ENCODE peak calls at places on chromosomes 5 and 9, in ten cellular contexts. X, H, Z, F, K, V, L, Q, W and Y are unnamed samples.

GRCh38 chr5:6730407-6730806 is 17.2 kb downstream of the TENT4A start:
- DNase-seq in Q (peak; percentile 54), K (no peak), X (peak; percentile 42), H (no peak), F (no peak), L (no peak), V (no peak), Z (no peak), W (no peak), Y (no peak)

GRCh38 chr9:133340256-133340655 is 4.3 kb upstream of the SURF6 start:
- DNase-seq in V (no peak), F (no peak), Q (no peak), W (no peak), K (no peak), X (no peak), Z (no peak), L (no peak), H (no peak), Y (no peak)

GRCh38 chr5:82272957-82273356 is 5.2 kb downstream of the RPS23 start:
- DNase-seq in F (no peak), W (no peak), H (no peak), L (no peak), V (no peak), Z (no peak), K (peak; percentile 21), Q (peak; percentile 65), X (no peak), Y (no peak)

GRCh38 chr9:124735121-124735520 is 36.0 kb downstream of the NR6A1 start:
- DNase-seq in H (no peak), Z (no peak), V (no peak), X (no peak), K (no peak), W (peak; percentile 67), Q (no peak), L (no peak), F (no peak), Y (no peak)

GRCh38 chr5:65394078-65394477 is 87.6 kb downstream of the ADAMTS6 start:
- DNase-seq in Z (no peak), X (no peak), F (peak; percentile 2), V (peak; percentile 89), K (peak; percentile 67), W (peak; percentile 21), H (peak; percentile 6), L (no peak), Q (no peak), Y (no peak)

GRCh38 chr5:113123563-113123962 is 147.0 kb downstream of the DCP2 start:
- DNase-seq in L (no peak), V (no peak), F (peak; percentile 29), H (no peak), K (no peak), Z (no peak), W (no peak), X (no peak), Q (peak; percentile 37), Y (no peak)

GRCh38 chr9:34176089-34176488 is 2.8 kb upstream of the UBAP1 start:
- DNase-seq in W (peak; percentile 93), Z (no peak), L (no peak), K (no peak), F (no peak), Q (no peak), X (no peak), V (no peak), H (no peak), Y (no peak)

GRCh38 chr5:133421394-133421793 is 190.9 kb downstream of the FSTL4 start:
- DNase-seq in F (peak; percentile 36), V (no peak), Z (no peak), H (no peak), Q (peak; percentile 69), L (no peak), W (no peak), K (no peak), X (no peak), Y (no peak)

GRCh38 chr9:104276709-104277245 is 182.7 kb downstream of the SMC2 start:
- DNase-seq in Z (no peak), V (no peak), K (no peak), L (no peak), Q (no peak), W (peak; percentile 58), X (no peak), F (no peak), H (no peak), Y (no peak)

GRCh38 chr5:111892949-111893348 is 136.0 kb upstream of the NREP start:
- DNase-seq in W (no peak), X (no peak), K (no peak), Z (no peak), F (no peak), Q (no peak), L (no peak), V (no peak), H (no peak), Y (no peak)

GRCh38 chr5:34585601-34586104 is 70.5 kb upstream of the RAI14 start:
- DNase-seq in Q (no peak), Z (no peak), F (peak; percentile 97), X (peak; percentile 24), H (no peak), W (peak; percentile 86), K (no peak), L (peak; percentile 61), V (no peak), Y (peak; percentile 19)

GRCh38 chr5:44336708-44337107 is 52.5 kb downstream of the FGF10 start:
- DNase-seq in X (no peak), Z (no peak), Q (no peak), W (no peak), K (no peak), L (no peak), F (no peak), H (no peak), V (no peak), Y (no peak)

GRCh38 chr5:177985430-177986040 is 10.5 kb downstream of the PROP1 start:
- DNase-seq in V (no peak), Q (no peak), X (no peak), L (no peak), K (no peak), H (no peak), F (no peak), Z (no peak), W (no peak), Y (no peak)

GRCh38 chr5:107570805-107571531 is 99.8 kb downstream of the EFNA5 start:
- DNase-seq in F (peak; percentile 41), L (peak; percentile 31), W (peak; percentile 56), K (no peak), Z (no peak), Q (no peak), V (no peak), X (peak; percentile 81), H (no peak), Y (no peak)

DNA sequence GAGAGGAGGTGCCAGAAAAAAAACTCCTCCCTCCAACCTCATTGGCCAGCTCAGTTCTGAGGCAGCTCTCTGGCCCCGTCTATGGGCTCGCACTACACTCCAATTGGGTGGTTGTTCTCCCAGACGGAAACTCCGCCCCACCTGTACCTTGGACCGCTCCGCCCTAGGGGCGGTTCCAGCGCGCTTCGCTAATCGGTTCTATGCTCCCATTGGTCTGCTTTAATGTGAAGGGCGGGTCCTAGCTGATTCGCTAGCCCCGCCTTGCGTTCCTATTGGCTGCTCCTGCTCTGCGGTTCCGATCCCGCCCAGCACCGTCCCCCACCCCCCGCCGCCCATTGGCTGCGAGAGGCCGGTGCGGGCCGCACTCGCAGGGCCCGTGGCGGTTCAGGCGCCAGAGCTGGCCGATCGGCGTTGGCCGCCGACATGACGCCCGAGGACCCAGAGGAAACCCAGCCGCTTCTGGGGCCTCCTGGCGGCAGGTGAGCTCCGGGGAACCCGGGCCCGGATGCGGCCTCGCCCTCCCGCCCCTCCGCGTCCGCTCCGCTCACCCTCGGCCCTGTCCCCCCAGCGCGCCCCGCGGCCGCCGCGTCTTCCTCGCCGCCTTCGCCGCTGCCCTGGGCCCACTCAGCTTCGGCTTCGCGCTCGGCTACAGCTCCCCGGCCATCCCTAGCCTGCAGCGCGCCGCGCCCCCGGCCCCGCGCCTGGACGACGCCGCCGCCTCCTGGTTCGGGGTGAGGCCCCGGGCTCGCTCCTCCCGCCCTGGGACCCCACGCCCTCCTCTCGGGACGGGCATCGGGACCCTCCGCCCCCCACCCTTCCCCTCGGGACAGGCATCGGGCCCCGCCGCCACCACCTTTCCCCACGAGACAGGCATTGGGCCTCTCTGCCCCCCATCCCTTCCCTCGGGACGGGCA is at the start of gene SLC2A8:
- DNase-seq in H (peak; percentile 99), V (peak; percentile 90), F (peak; percentile 99), W (peak; percentile 100), K (peak; percentile 98), Q (peak; percentile 100), X (peak; percentile 98), Z (peak; percentile 100), L (peak; percentile 99), Y (peak; percentile 98)
- TF ChIP-seq CTCF in H (no peak), V (peak; percentile 12), F (no peak), W (peak; percentile 4), K (no peak), Q (peak; percentile 31), X (peak; percentile 5), Z (peak; percentile 32), L (no peak), Y (peak; percentile 43)

GRCh38 chr9:4750021-4750673 is 9.1 kb upstream of the AK3 start:
- DNase-seq in F (peak; percentile 46), V (no peak), L (no peak), K (no peak), H (no peak), W (peak; percentile 29), Z (no peak), X (no peak), Q (no peak), Y (no peak)
- TF ChIP-seq CTCF in F (peak; percentile 68), V (peak; percentile 40), L (no peak), K (no peak), H (no peak), W (peak; percentile 61), Z (peak; percentile 52), X (peak; percentile 57), Q (peak; percentile 74), Y (peak; percentile 69)

GRCh38 chr5:176619203-176619568 is 9.2 kb upstream of the GPRIN1 start:
- DNase-seq in F (peak; percentile 86), X (peak; percentile 21), L (peak; percentile 50), H (peak; percentile 45), W (peak; percentile 71), K (no peak), Z (no peak), V (no peak), Q (peak; percentile 98), Y (peak; percentile 45)
- TF ChIP-seq CTCF in F (peak; percentile 22), X (peak; percentile 17), L (no peak), H (no peak), W (no peak), K (no peak), Z (no peak), V (peak; percentile 53), Q (peak; percentile 65), Y (peak; percentile 22)

DNA sequence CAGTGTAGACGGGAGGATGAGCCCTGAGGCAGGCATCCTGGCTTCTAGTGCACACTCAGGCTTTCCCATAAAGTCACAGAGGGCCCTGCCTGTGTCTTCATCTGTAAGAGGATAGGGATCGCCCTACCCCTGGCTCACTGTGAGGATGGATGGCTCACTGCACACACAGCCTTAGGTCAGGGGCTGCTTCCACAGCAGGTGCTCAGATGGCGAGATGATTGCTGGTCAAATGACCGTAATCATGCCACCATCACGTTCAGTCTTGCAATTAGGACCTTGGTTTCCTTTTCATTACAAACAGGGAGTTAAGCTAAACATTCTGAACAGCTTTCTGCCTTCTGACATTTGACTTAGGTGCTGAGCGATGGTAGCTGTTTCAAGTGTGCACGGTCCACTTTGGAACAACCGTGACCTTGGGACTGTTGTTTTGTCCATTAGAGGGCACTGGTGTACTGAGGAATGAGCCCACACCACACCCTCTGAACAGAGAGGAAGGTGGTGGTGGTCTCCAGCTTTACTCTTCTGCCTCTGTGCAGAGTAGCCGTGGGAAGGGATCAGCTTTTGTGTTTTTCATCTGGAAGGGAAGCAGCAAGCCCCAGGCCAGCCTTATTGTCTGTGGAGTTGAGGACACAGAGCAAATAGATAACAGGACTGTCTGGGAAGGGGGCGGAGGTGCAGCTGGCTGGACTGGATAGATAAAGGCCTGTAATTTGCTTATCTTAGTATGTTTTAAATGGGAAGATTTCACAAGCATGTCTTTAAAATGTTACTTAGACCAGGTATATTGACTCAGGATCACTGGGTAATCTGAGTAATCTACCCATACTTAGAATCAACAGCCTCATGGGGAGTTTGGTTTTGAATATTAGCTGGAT is 183.1 kb downstream of the TRIO start:
- DNase-seq in Q (no peak), L (no peak), V (no peak), X (no peak), H (no peak), K (no peak), Z (no peak), W (no peak), F (peak; percentile 7), Y (no peak)
- TF ChIP-seq CTCF in Q (peak; percentile 70), L (no peak), V (peak; percentile 18), X (no peak), H (no peak), K (no peak), Z (no peak), W (no peak), F (no peak), Y (peak; percentile 52)